ENCODE peak calls at places on chromosomes 7 and 10, in six cellular contexts. One of them, this sample, is unnamed.
A peak's percentile ranks its signal among the peaks of the same experiment; 100 is the strongest.

GRCh38 chr10:43793714-43794113 is 145.0 kb upstream of the ZNF32 start:
- DNase-seq in Calu3: no peak
- DNase-seq in nephron progenitor cell: no peak
- DNase-seq in left lobe of liver: no peak
- DNase-seq in stimulated activated CD4-positive, alpha-beta T cell treated with anti-CD3 and anti-CD28 coated beads, Interleukin-12 subunit alpha, Interleukin-12 subunit beta, amount 100 ng/mL, for 24 hours: no peak
- DNase-seq in EL: peak; percentile 18
- DNase-seq in this sample: no peak

GRCh38 chr10:51074238-51075028 is at the start of gene PRKG1:
- DNase-seq in Calu3: peak; percentile 67
- DNase-seq in EL: peak; percentile 90
- DNase-seq in stimulated activated CD4-positive, alpha-beta T cell treated with anti-CD3 and anti-CD28 coated beads, Interleukin-12 subunit alpha, Interleukin-12 subunit beta, amount 100 ng/mL, for 24 hours: no peak
- DNase-seq in left lobe of liver: peak; percentile 62
- DNase-seq in nephron progenitor cell: peak; percentile 86
- DNase-seq in this sample: peak; percentile 80

GRCh38 chr7:82444220-82445049 is 858 bp upstream of the CACNA2D1 start:
- DNase-seq in stimulated activated CD4-positive, alpha-beta T cell treated with anti-CD3 and anti-CD28 coated beads, Interleukin-12 subunit alpha, Interleukin-12 subunit beta, amount 100 ng/mL, for 24 hours: no peak
- DNase-seq in left lobe of liver: no peak
- DNase-seq in Calu3: peak; percentile 51
- DNase-seq in EL: peak; percentile 23
- DNase-seq in nephron progenitor cell: peak; percentile 25
- DNase-seq in this sample: no peak

GRCh38 chr7:158413962-158414961 is 173.4 kb downstream of the PTPRN2 start:
- DNase-seq in nephron progenitor cell: no peak
- DNase-seq in Calu3: no peak
- DNase-seq in stimulated activated CD4-positive, alpha-beta T cell treated with anti-CD3 and anti-CD28 coated beads, Interleukin-12 subunit alpha, Interleukin-12 subunit beta, amount 100 ng/mL, for 24 hours: no peak
- DNase-seq in EL: no peak
- DNase-seq in left lobe of liver: no peak
- DNase-seq in this sample: peak; percentile 82

GRCh38 chr7:18020138-18020715 is 7.4 kb downstream of the PRPS1L1 start:
- DNase-seq in EL: peak; percentile 61
- DNase-seq in nephron progenitor cell: no peak
- DNase-seq in stimulated activated CD4-positive, alpha-beta T cell treated with anti-CD3 and anti-CD28 coated beads, Interleukin-12 subunit alpha, Interleukin-12 subunit beta, amount 100 ng/mL, for 24 hours: no peak
- DNase-seq in left lobe of liver: no peak
- DNase-seq in Calu3: peak; percentile 52
- DNase-seq in this sample: peak; percentile 16

GRCh38 chr7:13949450-13949849 is 40.0 kb downstream of the ETV1 start:
- DNase-seq in EL: no peak
- DNase-seq in left lobe of liver: no peak
- DNase-seq in nephron progenitor cell: no peak
- DNase-seq in stimulated activated CD4-positive, alpha-beta T cell treated with anti-CD3 and anti-CD28 coated beads, Interleukin-12 subunit alpha, Interleukin-12 subunit beta, amount 100 ng/mL, for 24 hours: no peak
- DNase-seq in Calu3: no peak
- DNase-seq in this sample: no peak

GRCh38 chr7:19333706-19334105 is 188.5 kb upstream of the FERD3L start:
- DNase-seq in nephron progenitor cell: no peak
- DNase-seq in Calu3: no peak
- DNase-seq in EL: no peak
- DNase-seq in stimulated activated CD4-positive, alpha-beta T cell treated with anti-CD3 and anti-CD28 coated beads, Interleukin-12 subunit alpha, Interleukin-12 subunit beta, amount 100 ng/mL, for 24 hours: no peak
- DNase-seq in left lobe of liver: no peak
- DNase-seq in this sample: no peak

GRCh38 chr7:26127411-26127810 is 24.6 kb upstream of the NFE2L3 start:
- DNase-seq in Calu3: no peak
- DNase-seq in EL: no peak
- DNase-seq in nephron progenitor cell: no peak
- DNase-seq in left lobe of liver: no peak
- DNase-seq in stimulated activated CD4-positive, alpha-beta T cell treated with anti-CD3 and anti-CD28 coated beads, Interleukin-12 subunit alpha, Interleukin-12 subunit beta, amount 100 ng/mL, for 24 hours: no peak
- DNase-seq in this sample: no peak

GRCh38 chr10:58026036-58026435 is 241.7 kb downstream of the IPMK start:
- DNase-seq in stimulated activated CD4-positive, alpha-beta T cell treated with anti-CD3 and anti-CD28 coated beads, Interleukin-12 subunit alpha, Interleukin-12 subunit beta, amount 100 ng/mL, for 24 hours: no peak
- DNase-seq in EL: no peak
- DNase-seq in Calu3: no peak
- DNase-seq in left lobe of liver: no peak
- DNase-seq in nephron progenitor cell: no peak
- DNase-seq in this sample: no peak

GRCh38 chr10:58280982-58281752 is 12.2 kb downstream of the CISD1 start:
- DNase-seq in nephron progenitor cell: no peak
- DNase-seq in EL: peak; percentile 62
- DNase-seq in Calu3: peak; percentile 43
- DNase-seq in left lobe of liver: no peak
- DNase-seq in stimulated activated CD4-positive, alpha-beta T cell treated with anti-CD3 and anti-CD28 coated beads, Interleukin-12 subunit alpha, Interleukin-12 subunit beta, amount 100 ng/mL, for 24 hours: no peak
- DNase-seq in this sample: no peak